ENCODE peak calls at places on chromosomes 7 and 10, in nine cellular contexts. E is brain microvascular endothelial cell; O is fibroblast of mammary gland; L is Panc1; N is heart left ventricle; W is colonic mucosa; J is CD8-positive, alpha-beta T cell; X is astrocyte of the spinal cord; C is AG09309. A is an unnamed sample.

GRCh38 chr10:11663763-11664555 is 52.5 kb upstream of the USP6NL start:
- DNase-seq in J (no peak), O (no peak), C (no peak), E (no peak), W (peak; percentile 52), N (no peak), X (no peak), L (no peak), A (no peak)

GRCh38 chr7:47225387-47226170 is 356.3 kb downstream of the TNS3 start:
- DNase-seq in O (peak; percentile 34), C (peak; percentile 8), L (no peak), W (no peak), J (no peak), N (no peak), X (no peak), E (no peak), A (peak; percentile 21)

GRCh38 chr10:9096288-9096687 is 1041.8 kb downstream of the GATA3 start:
- DNase-seq in C (no peak), X (no peak), O (no peak), J (peak; percentile 36), N (no peak), L (no peak), W (no peak), E (no peak), A (no peak)

GRCh38 chr10:99619090-99619800 is 994 bp downstream of the SLC25A28 start:
- DNase-seq in W (peak; percentile 32), O (peak; percentile 33), X (peak; percentile 25), C (no peak), L (no peak), E (no peak), N (no peak), J (no peak), A (no peak)

GRCh38 chr7:150994838-150995510 is 4.2 kb downstream of the NOS3 start:
- DNase-seq in W (no peak), J (no peak), C (no peak), E (no peak), O (no peak), N (no peak), X (no peak), L (no peak), A (no peak)

GRCh38 chr10:18607503-18607902 is 43.9 kb downstream of the NSUN6 start:
- DNase-seq in E (peak; percentile 91), W (peak; percentile 47), L (no peak), C (peak; percentile 32), N (peak; percentile 38), X (peak; percentile 87), O (peak; percentile 93), J (no peak), A (peak; percentile 64)

GRCh38 chr7:13151982-13152381 is 464.5 kb downstream of the ARL4A start:
- DNase-seq in L (no peak), E (no peak), W (no peak), N (no peak), O (no peak), J (no peak), X (no peak), C (no peak), A (no peak)

GRCh38 chr10:124523301-124523871 is 61.8 kb downstream of the LHPP start:
- DNase-seq in C (no peak), W (no peak), E (no peak), N (no peak), O (no peak), X (no peak), J (no peak), L (no peak), A (no peak)

GRCh38 chr7:40826419-40827216 is 691.8 kb downstream of the SUGCT start:
- DNase-seq in N (no peak), X (peak; percentile 58), L (no peak), O (no peak), J (no peak), C (peak; percentile 83), E (peak; percentile 20), W (no peak), A (no peak)

GRCh38 chr7:78149787-78150186 is 351.2 kb downstream of the PHTF2 start:
- DNase-seq in J (no peak), W (no peak), C (peak; percentile 72), L (no peak), E (peak; percentile 31), O (peak; percentile 93), N (no peak), X (peak; percentile 72), A (peak; percentile 66)

GRCh38 chr7:55156919-55157318 is 138.1 kb downstream of the EGFR start:
- DNase-seq in E (no peak), C (no peak), J (no peak), N (no peak), X (no peak), O (no peak), W (no peak), L (no peak), A (no peak)

GRCh38 chr10:124992462-124993344 is 50.8 kb downstream of the ZRANB1 start:
- DNase-seq in E (peak; percentile 72), J (no peak), N (peak; percentile 84), L (peak; percentile 30), W (peak; percentile 77), C (peak; percentile 3), X (peak; percentile 72), O (peak; percentile 75), A (no peak)

GRCh38 chr10:126014309-126014708 is 117.9 kb downstream of the FANK1 start:
- DNase-seq in N (no peak), L (no peak), E (peak; percentile 71), O (peak; percentile 85), J (no peak), X (peak; percentile 93), W (no peak), C (peak; percentile 69), A (peak; percentile 67)

GRCh38 chr10:7626283-7626682 is 40.5 kb downstream of the ITIH5 start:
- DNase-seq in W (no peak), L (no peak), J (no peak), X (no peak), C (no peak), E (no peak), N (no peak), O (peak; percentile 50), A (no peak)

GRCh38 chr7:117997862-117998825 is 124.9 kb upstream of the CTTNBP2 start:
- DNase-seq in X (peak; percentile 84), N (no peak), E (peak; percentile 4), C (no peak), W (no peak), J (no peak), O (no peak), L (no peak), A (no peak)

GRCh38 chr10:77007836-77008235 is 629.8 kb downstream of the KCNMA1 start:
- DNase-seq in C (no peak), L (no peak), N (no peak), O (no peak), W (no peak), X (no peak), J (no peak), E (no peak), A (no peak)

GRCh38 chr7:130891254-130892094 is 157.5 kb upstream of the KLF14 start:
- DNase-seq in W (no peak), C (peak; percentile 85), J (no peak), L (no peak), O (peak; percentile 98), X (peak; percentile 99), E (peak; percentile 95), N (no peak), A (peak; percentile 92)

GRCh38 chr7:6160191-6160623 is 112.2 kb downstream of the CYTH3 start:
- DNase-seq in X (peak; percentile 52), L (no peak), E (peak; percentile 39), N (peak; percentile 71), J (no peak), C (peak; percentile 34), W (peak; percentile 35), O (peak; percentile 84), A (peak; percentile 36)

DNA sequence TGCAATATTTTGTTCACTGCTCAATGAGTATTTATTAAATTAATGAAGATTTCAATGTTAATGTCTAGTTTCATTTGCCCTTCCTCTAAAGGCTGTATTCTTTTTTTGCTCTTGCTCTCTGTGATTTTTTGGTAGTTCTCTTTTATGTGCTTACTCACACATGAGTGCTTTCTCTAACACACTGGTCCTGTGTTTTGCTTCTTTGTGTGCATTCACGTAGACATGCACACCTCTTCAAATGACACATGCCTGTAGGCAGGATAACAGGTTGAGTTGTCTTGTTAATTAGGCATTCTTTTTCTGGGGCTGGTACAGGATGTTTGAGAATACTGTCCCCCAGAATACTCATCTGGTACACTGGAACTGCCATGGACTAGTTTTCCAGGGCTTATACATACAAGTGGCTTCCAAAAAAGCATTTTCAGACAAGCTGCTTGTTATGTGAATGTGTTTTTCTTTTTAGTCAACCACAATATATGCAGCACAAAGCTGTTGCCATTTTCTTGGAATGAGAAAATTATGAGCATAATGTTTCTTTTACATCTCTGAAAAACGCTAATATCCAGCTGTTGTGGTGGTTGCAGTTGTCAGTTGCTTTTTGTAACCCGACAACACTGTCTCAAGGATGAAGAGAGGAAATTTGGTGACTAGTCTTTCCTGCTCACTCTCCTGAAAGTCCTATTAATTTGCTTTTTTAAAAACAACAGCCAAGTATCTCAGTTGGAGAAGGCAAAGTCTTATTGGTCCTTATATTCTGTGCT is 416.4 kb downstream of the AUTS2 start:
- DNase-seq in N (no peak), J (no peak), W (no peak), L (no peak), C (no peak), X (no peak), E (no peak), O (no peak), A (no peak)
- H3K4me3 ChIP-seq in N (no peak overlapping the region), J (no peak overlapping the region), W (no peak overlapping the region), L (no peak overlapping the region), C (no peak overlapping the region), X (no peak overlapping the region), E (no peak overlapping the region), O (no peak overlapping the region), A (no peak overlapping the region)

GRCh38 chr10:52965938-52966401 is 193.4 kb upstream of the MBL2 start:
- DNase-seq in C (no peak), W (no peak), O (no peak), X (no peak), L (no peak), J (no peak), E (no peak), N (no peak), A (no peak)
- H3K4me3 ChIP-seq in C (no peak overlapping the region), W (no peak overlapping the region), O (no peak overlapping the region), X (no peak overlapping the region), L (no peak overlapping the region), J (no peak overlapping the region), E (no peak overlapping the region), N (no peak overlapping the region), A (no peak overlapping the region)

DNA sequence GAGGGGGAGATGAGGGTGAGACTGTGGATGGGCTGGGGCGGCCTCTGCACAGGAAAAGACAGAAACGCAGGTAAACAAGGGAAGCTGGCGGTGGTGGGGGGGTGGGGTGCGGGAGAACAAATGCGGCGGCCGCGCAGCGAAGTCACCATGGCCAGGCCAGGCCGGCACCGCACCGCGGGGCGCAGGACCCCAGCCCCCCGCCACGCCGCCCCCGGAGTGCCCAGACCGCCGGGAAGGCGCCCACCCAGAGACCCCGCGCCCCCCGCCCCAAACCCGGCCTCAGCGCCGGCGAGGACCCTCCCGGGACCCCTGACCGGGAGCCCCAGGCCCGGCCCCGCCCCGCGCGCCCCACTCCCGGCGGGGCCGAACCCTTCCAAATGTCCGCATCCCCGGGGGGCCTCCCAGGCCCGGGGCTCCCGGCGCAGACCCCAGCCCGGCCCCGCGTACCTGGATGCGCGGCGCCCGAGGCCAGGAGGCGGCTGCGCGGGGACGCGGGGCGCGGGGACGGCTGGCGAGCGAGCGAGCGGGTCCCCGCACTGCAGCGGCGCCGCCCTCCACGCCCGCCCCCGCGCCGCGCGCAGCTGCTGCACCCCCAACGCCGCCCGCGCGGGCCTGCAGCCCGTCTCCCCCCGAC is 14.4 kb upstream of the DNAAF5 start:
- DNase-seq in N (no peak), J (no peak), X (no peak), C (no peak), O (no peak), E (no peak), L (no peak), W (no peak), A (no peak)
- H3K4me3 ChIP-seq in N (peak overlapping the region; percentile 50), J (peak overlapping the region; percentile 23), X (peak overlapping the region; percentile 36), C (peak overlapping the region; percentile 11), O (peak overlapping the region; percentile 21), E (peak overlapping the region; percentile 37), L (peak overlapping the region; percentile 26), W (peak overlapping the region; percentile 17), A (peak overlapping the region; percentile 48)

GRCh38 chr7:64881461-64882287 is 21.4 kb upstream of the ZNF273 start:
- DNase-seq in N (no peak), L (no peak), E (no peak), C (no peak), X (no peak), O (no peak), W (peak; percentile 14), J (no peak), A (no peak)
- H3K4me3 ChIP-seq in N (peak overlapping the region; percentile 54), L (no peak overlapping the region), E (no peak overlapping the region), C (no peak overlapping the region), X (no peak overlapping the region), O (peak overlapping the region; percentile 40), W (peak overlapping the region; percentile 41), J (no peak overlapping the region), A (no peak overlapping the region)